ENCODE peak calls at places on chromosomes 4 and X, in four cellular contexts. Q is right lobe of liver; D is Karpas-422; O is CD4-positive, CD25-positive, alpha-beta regulatory T cell. I is an unnamed sample.

GRCh38 chrX:53320543-53321215 is 39.3 kb upstream of the IQSEC2 start:
- DNase-seq in Q (peak; percentile 30), D (no peak), O (no peak), I (no peak)

GRCh38 chrX:140572724-140573123 is 67.9 kb upstream of the SOX3 start:
- DNase-seq in D (peak; percentile 80), O (no peak), Q (peak; percentile 32), I (no peak)

GRCh38 chr4:89829470-89830138 is 7.4 kb downstream of the SNCA start:
- DNase-seq in D (no peak), Q (no peak), O (peak; percentile 26), I (peak; percentile 32)

GRCh38 chr4:8919651-8920288 is 48.1 kb upstream of the HMX1 start:
- DNase-seq in Q (no peak), D (no peak), O (no peak), I (peak; percentile 11)

GRCh38 chrX:115642895-115643530 is 82.0 kb downstream of the PLS3 start:
- DNase-seq in D (peak; percentile 83), O (peak; percentile 43), Q (no peak), I (no peak)

GRCh38 chr4:86935833-86936721 is 1.3 kb downstream of the AFF1 start:
- DNase-seq in O (peak; percentile 77), D (peak; percentile 78), Q (peak; percentile 75), I (peak; percentile 54)

GRCh38 chrX:97931586-97931985 is 1047.9 kb downstream of the RPA4 start:
- DNase-seq in O (no peak), D (no peak), Q (no peak), I (no peak)

GRCh38 chr4:3469386-3470243 is 6.5 kb downstream of the DOK7 start:
- DNase-seq in O (no peak), Q (no peak), D (no peak), I (peak; percentile 80)

GRCh38 chr4:7694256-7694775 is 245.3 kb downstream of the AFAP1 start:
- DNase-seq in Q (no peak), D (no peak), O (no peak), I (no peak)

GRCh38 chrX:56726609-56727008 is 2.4 kb upstream of the NBDY start:
- DNase-seq in O (peak; percentile 64), Q (no peak), D (peak; percentile 81), I (no peak)

GRCh38 chr4:61583696-61584095 is 383.6 kb downstream of the ADGRL3 start:
- DNase-seq in D (no peak), O (no peak), Q (no peak), I (no peak)

GRCh38 chr4:145760961-145761929 is 81.3 kb downstream of the C4orf51 start:
- DNase-seq in D (no peak), O (no peak), Q (no peak), I (peak; percentile 67)

GRCh38 chr4:150302553-150302952 is 224.3 kb downstream of the DCLK2 start:
- DNase-seq in Q (no peak), O (no peak), D (no peak), I (no peak)

GRCh38 chr4:177444911-177445736 is 2.9 kb upstream of the AGA start:
- DNase-seq in Q (no peak), D (no peak), O (no peak), I (no peak)

GRCh38 chr4:69518543-69519198 is 23.0 kb upstream of the UGT2B4 start:
- DNase-seq in D (no peak), O (no peak), Q (no peak), I (no peak)

GRCh38 chr4:99207911-99208718 is 10.9 kb downstream of the ADH6 start:
- DNase-seq in Q (no peak), D (no peak), O (no peak), I (no peak)

GRCh38 chr4:42555828-42556227 is 101.1 kb downstream of the ATP8A1 start:
- DNase-seq in O (no peak), D (no peak), Q (no peak), I (no peak)

GRCh38 chr4:85818700-85819099 is 343.8 kb downstream of the ARHGAP24 start:
- DNase-seq in Q (no peak), D (no peak), O (no peak), I (no peak)

GRCh38 chr4:89257376-89257775 is 50.2 kb downstream of the GPRIN3 start:
- DNase-seq in O (no peak), Q (no peak), D (no peak), I (no peak)

GRCh38 chr4:2069986-2070385 is 10.9 kb downstream of the NAT8L start:
- DNase-seq in D (no peak), Q (no peak), O (no peak), I (peak; percentile 4)

GRCh38 chr4:16032871-16033505 is 50.8 kb downstream of the PROM1 start:
- DNase-seq in Q (no peak), O (no peak), D (no peak), I (no peak)

GRCh38 chrX:133921764-133922389 is 63.5 kb downstream of the GPC3 start:
- DNase-seq in Q (peak; percentile 67), O (no peak), D (peak; percentile 79), I (peak; percentile 31)

GRCh38 chr4:71130827-71131603 is 137.6 kb downstream of the DCK start:
- DNase-seq in Q (no peak), D (no peak), O (no peak), I (no peak)

GRCh38 chr4:114273246-114273645 is 293.8 kb upstream of the ARSJ start:
- DNase-seq in Q (no peak), D (no peak), O (no peak), I (no peak)

GRCh38 chrX:123060986-123061385 is 123.1 kb upstream of the GRIA3 start:
- DNase-seq in Q (no peak), O (no peak), D (no peak), I (no peak)

GRCh38 chr4:115090483-115091075 is 22.8 kb downstream of the NDST4 start:
- DNase-seq in O (no peak), D (peak; percentile 79), Q (no peak), I (no peak)

GRCh38 chr4:153402366-153402765 is 57.9 kb downstream of the MND1 start:
- DNase-seq in O (no peak), D (no peak), Q (no peak), I (no peak)

GRCh38 chr4:25065901-25066610 is 35.3 kb upstream of the LGI2 start:
- DNase-seq in D (no peak), O (no peak), Q (no peak), I (no peak)

GRCh38 chrX:16827225-16827624 is 41.0 kb downstream of the TXLNG start:
- DNase-seq in O (no peak), Q (no peak), D (no peak), I (no peak)

GRCh38 chr4:141027421-141027820 is 105.8 kb downstream of the RNF150 start:
- DNase-seq in O (no peak), D (no peak), Q (no peak), I (peak; percentile 30)

GRCh38 chrX:150477364-150477763 is 91.1 kb upstream of the MTM1 start:
- DNase-seq in D (no peak), Q (no peak), O (no peak), I (no peak)

GRCh38 chrX:155056877-155057792 is 13.8 kb downstream of the CMC4 start:
- DNase-seq in O (peak; percentile 52), Q (peak; percentile 59), D (peak; percentile 79), I (peak; percentile 57)

GRCh38 chrX:25131055-25131454 is 115.3 kb upstream of the ARX start:
- DNase-seq in Q (no peak), O (no peak), D (no peak), I (no peak)

GRCh38 chr4:80307774-80308465 is 27.6 kb upstream of the CFAP299 start:
- DNase-seq in Q (no peak), O (no peak), D (no peak), I (no peak)

GRCh38 chr4:784401-785331 is 41.3 kb downstream of the CPLX1 start:
- DNase-seq in D (no peak), Q (no peak), O (no peak), I (peak; percentile 53)

GRCh38 chr4:785332-786073 is 40.4 kb downstream of the CPLX1 start:
- DNase-seq in D (no peak), Q (no peak), O (no peak), I (peak; percentile 62)

GRCh38 chr4:787561-787981 is 38.4 kb downstream of the CPLX1 start:
- DNase-seq in Q (peak; percentile 20), D (no peak), O (no peak), I (no peak)

GRCh38 chr4:786861-787300 is 39.0 kb downstream of the CPLX1 start:
- DNase-seq in O (no peak), Q (peak; percentile 59), D (no peak), I (no peak)

GRCh38 chr4:786074-786741 is 39.7 kb downstream of the CPLX1 start:
- DNase-seq in D (no peak), O (no peak), Q (peak; percentile 27), I (no peak)
- H3K4me3 ChIP-seq in D (no peak overlapping the region), O (no peak overlapping the region), Q (no peak overlapping the region), I (peak overlapping the region; percentile 54)

GRCh38 chrX:7283741-7284140 is 135.8 kb upstream of the PUDP start:
- DNase-seq in O (no peak), D (no peak), Q (no peak), I (no peak)
- H3K4me3 ChIP-seq in O (no peak overlapping the region), D (no peak overlapping the region), Q (no peak overlapping the region), I (no peak overlapping the region)

GRCh38 chrX:39967348-39967747 is 130.4 kb downstream of the BCOR start:
- DNase-seq in D (no peak), Q (no peak), O (no peak), I (no peak)
- H3K4me3 ChIP-seq in D (no peak overlapping the region), Q (no peak overlapping the region), O (no peak overlapping the region), I (no peak overlapping the region)

GRCh38 chrX:12979630-12980015 is 4.7 kb downstream of the TMSB4X start:
- DNase-seq in O (no peak), Q (no peak), D (no peak), I (no peak)
- H3K4me3 ChIP-seq in O (peak overlapping the region; percentile 98), Q (no peak overlapping the region), D (no peak overlapping the region), I (no peak overlapping the region)

GRCh38 chrX:33207056-33207455 is 4.3 kb downstream of the DMD start:
- DNase-seq in O (no peak), D (no peak), Q (no peak), I (no peak)

GRCh38 chrX:33211356-33212254 is at the start of gene DMD:
- DNase-seq in O (no peak), D (no peak), Q (no peak), I (peak; percentile 53)

GRCh38 chrX:33204889-33205288 is 6.5 kb downstream of the DMD start:
- DNase-seq in O (no peak), D (no peak), Q (no peak), I (peak; percentile 23)

GRCh38 chrX:33205321-33205720 is 6.0 kb downstream of the DMD start:
- DNase-seq in D (no peak), Q (no peak), O (no peak), I (no peak)

DNA sequence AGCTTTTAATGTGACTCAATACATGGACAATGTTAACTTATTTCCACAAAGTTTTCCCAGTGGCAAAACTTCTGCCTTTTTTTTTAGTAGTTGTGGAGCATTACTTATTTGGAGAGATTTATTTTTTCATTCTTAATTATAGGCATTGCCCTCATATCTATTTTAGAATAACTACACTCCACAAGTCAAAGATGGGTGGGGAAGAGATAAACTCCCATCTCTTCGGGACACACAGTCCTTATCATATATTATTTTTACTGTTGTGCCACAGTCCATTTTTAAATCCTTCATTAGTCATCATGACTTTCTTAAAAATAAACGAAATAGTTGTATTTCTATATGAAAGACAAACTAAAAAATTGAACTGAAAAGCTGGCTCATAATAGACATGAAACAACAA is 1.2 kb downstream of the DMD start:
- DNase-seq in O (no peak), D (no peak), Q (no peak), I (no peak)
- H3K4me3 ChIP-seq in O (no peak overlapping the region), D (no peak overlapping the region), Q (no peak overlapping the region), I (peak overlapping the region; percentile 60)

GRCh38 chrX:136778914-136779313 is 1.8 kb downstream of the ARHGEF6 start:
- DNase-seq in Q (no peak), D (no peak), O (no peak), I (no peak)
- H3K4me3 ChIP-seq in Q (no peak overlapping the region), D (no peak overlapping the region), O (peak overlapping the region; percentile 97), I (peak overlapping the region; percentile 54)